ENCODE peak calls at places on chromosomes 2 and 18, in seven cellular contexts. A is GM12892, R is H1, T is K562, O is SK-N-SH, E is HepG2, G is GM12878. C is an unnamed sample.

GRCh38 chr2:71474744-71475421 is 21.5 kb downstream of the DYSF start:
- DNase-seq in A (no peak), R (no peak), T (no peak), O (no peak), E (no peak), G (no peak), C (no peak)

GRCh38 chr2:45825001-45825651 is 173.7 kb downstream of the PRKCE start:
- DNase-seq in A (no peak), R (no peak), T (no peak), O (no peak), E (no peak), G (no peak), C (no peak)

GRCh38 chr18:58257461-58257860 is 213.4 kb downstream of the NEDD4L start:
- DNase-seq in A (no peak), R (no peak), T (peak; percentile 43), O (no peak), E (no peak), G (no peak), C (peak; percentile 23)

GRCh38 chr18:58234359-58234741 is 190.3 kb downstream of the NEDD4L start:
- DNase-seq in A (no peak), R (no peak), T (no peak), O (no peak), E (no peak), G (no peak), C (no peak)

GRCh38 chr2:73821227-73821626 is 7.5 kb upstream of the STAMBP start:
- DNase-seq in A (no peak), R (no peak), T (no peak), O (no peak), E (no peak), G (peak; percentile 75), C (no peak)

GRCh38 chr18:62329676-62330454 is 4.8 kb downstream of the TNFRSF11A start:
- DNase-seq in A (no peak), R (peak; percentile 46), T (no peak), O (no peak), E (peak; percentile 52), G (no peak), C (no peak)

GRCh38 chr2:232351686-232352510 is 26.7 kb upstream of the ALPP start:
- DNase-seq in A (no peak), R (peak; percentile 52), T (no peak), O (no peak), E (no peak), G (no peak), C (peak; percentile 19)

GRCh38 chr2:163551974-163552373 is 183.8 kb downstream of the FIGN start:
- DNase-seq in A (no peak), R (no peak), T (no peak), O (no peak), E (no peak), G (no peak), C (no peak)

GRCh38 chr18:53567935-53568574 is 656.4 kb downstream of the MBD2 start:
- DNase-seq in A (no peak), R (peak; percentile 45), T (peak; percentile 14), O (peak; percentile 39), E (peak; percentile 29), G (no peak), C (peak; percentile 3)

GRCh38 chr2:219352448-219353023 is 20.0 kb upstream of the RESP18 start:
- DNase-seq in A (no peak), R (peak; percentile 94), T (peak; percentile 65), O (peak; percentile 79), E (peak; percentile 55), G (no peak), C (peak; percentile 47)

GRCh38 chr2:134461511-134461910 is 207.6 kb downstream of the MGAT5 start:
- DNase-seq in A (no peak), R (no peak), T (no peak), O (no peak), E (no peak), G (no peak), C (no peak)

GRCh38 chr2:30695749-30696148 is 111.5 kb downstream of the CAPN13 start:
- DNase-seq in A (no peak), R (no peak), T (no peak), O (no peak), E (no peak), G (no peak), C (no peak)

GRCh38 chr18:38244360-38244940 is 678.9 kb upstream of the CELF4 start:
- DNase-seq in A (no peak), R (no peak), T (no peak), O (no peak), E (no peak), G (no peak), C (no peak)

GRCh38 chr2:157874997-157875719 is 972 bp downstream of the ACVR1 start:
- DNase-seq in A (no peak), R (no peak), T (peak; percentile 45), O (peak; percentile 38), E (no peak), G (no peak), C (no peak)

GRCh38 chr2:120751553-120751952 is 15.9 kb downstream of the GLI2 start:
- DNase-seq in A (no peak), R (no peak), T (no peak), O (no peak), E (no peak), G (no peak), C (no peak)

DNA sequence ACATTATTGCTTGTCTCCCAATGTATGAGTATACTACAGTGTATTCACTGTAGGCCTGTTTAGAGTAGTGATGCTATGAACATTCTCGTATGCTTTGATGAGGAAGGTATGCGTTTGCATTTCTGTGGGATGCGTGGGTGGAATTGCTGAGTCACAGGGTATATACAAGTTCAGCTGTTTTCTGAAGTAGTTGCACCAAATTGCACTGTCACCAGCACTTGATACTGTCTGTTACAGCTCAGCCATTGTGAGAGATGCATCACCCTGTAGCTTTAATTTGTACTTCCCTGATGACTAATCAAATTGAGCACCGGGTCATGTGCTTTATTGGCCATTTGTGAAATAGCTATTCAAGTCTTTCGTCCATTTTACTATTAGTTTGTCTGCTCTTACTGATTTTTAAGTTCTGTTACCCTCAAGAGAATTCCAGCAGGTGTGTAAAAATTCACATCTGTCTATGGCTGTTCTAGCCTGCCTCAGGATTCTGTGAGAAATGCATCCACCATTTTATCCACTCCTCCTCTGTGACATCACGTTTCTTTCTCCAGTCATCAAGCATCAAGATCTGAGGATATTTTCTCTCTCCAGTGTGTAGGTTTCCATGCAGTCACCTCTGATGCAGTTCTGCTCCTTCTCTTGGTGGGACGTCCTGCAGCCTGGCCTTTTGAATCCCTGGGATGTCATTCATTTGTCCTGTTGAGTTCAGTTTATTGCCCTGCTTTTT is 72.5 kb downstream of the DGKD start:
- DNase-seq in A (no peak), R (peak; percentile 26), T (peak; percentile 63), O (no peak), E (peak; percentile 72), G (no peak), C (no peak)
- TF ChIP-seq TAF1 in A (no peak), R (no peak), T (no peak), O (no peak), E (no peak), G (no peak), C (no peak)

GRCh38 chr2:188787002-188787660 is 187.0 kb upstream of the COL3A1 start:
- DNase-seq in A (no peak), R (no peak), T (no peak), O (no peak), E (no peak), G (no peak), C (no peak)

GRCh38 chr2:188786368-188786781 is 187.8 kb upstream of the COL3A1 start:
- DNase-seq in A (no peak), R (no peak), T (no peak), O (no peak), E (no peak), G (no peak), C (no peak)

GRCh38 chr2:188785515-188785914 is 188.7 kb upstream of the COL3A1 start:
- DNase-seq in A (no peak), R (no peak), T (no peak), O (no peak), E (no peak), G (no peak), C (no peak)

GRCh38 chr2:188788621-188789020 is 185.6 kb upstream of the COL3A1 start:
- DNase-seq in A (no peak), R (no peak), T (no peak), O (no peak), E (no peak), G (no peak), C (no peak)

DNA sequence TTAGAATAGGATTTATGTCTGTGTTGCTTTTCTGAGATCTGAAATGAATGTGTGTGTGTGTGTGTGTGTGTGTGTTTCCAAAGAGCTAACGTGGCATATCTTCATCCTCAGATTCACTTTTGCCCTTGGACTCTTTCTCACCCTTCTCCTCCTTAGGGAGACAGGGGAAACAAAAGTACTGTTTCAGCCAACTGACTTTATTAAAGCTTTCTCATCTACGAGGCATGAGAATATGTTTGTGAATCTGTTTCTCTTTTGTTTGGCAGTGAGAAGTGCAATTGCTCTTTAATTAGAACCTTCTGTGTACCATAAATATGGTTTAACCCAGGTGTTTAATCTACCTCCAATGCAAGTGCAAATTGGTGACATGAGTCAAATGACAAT is 186.5 kb upstream of the COL3A1 start:
- DNase-seq in A (no peak), R (no peak), T (no peak), O (no peak), E (no peak), G (no peak), C (no peak)
- TF ChIP-seq TAF1 in A (no peak), R (no peak), T (no peak), O (no peak), E (no peak), G (no peak), C (no peak)

DNA sequence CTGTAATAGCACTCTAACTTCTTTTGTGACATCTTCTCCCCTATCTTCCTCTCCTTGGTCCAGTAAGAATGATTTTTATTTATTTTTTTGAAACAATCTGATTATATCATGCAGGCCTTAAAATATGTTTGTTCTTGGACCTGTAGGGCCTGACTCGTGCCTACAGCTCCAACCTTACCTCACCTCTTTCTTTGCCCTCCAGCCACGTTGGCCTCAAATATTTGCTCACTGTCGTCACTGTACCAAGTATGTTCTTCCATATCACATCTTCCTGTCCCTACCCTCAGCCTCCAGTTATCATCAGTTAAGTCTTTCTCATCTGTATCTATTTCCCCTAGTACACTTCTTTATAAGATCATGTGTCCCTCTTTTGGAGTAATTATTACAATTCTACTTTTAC is 125.5 kb downstream of the CDH7 start:
- DNase-seq in A (no peak), R (no peak), T (no peak), O (no peak), E (no peak), G (no peak), C (no peak)
- TF ChIP-seq TAF1 in A (no peak), R (no peak), T (no peak), O (no peak), E (no peak), G (no peak), C (no peak)

GRCh38 chr2:28393115-28393836 is 618 bp downstream of the FOSL2 start:
- DNase-seq in A (peak; percentile 41), R (peak; percentile 63), T (peak; percentile 60), O (peak; percentile 80), E (no peak), G (no peak), C (peak; percentile 38)

GRCh38 chr2:28394997-28395333 is 2.3 kb downstream of the FOSL2 start:
- DNase-seq in A (no peak), R (no peak), T (no peak), O (no peak), E (no peak), G (no peak), C (no peak)

GRCh38 chr2:28394331-28394877 is 1.7 kb downstream of the FOSL2 start:
- DNase-seq in A (no peak), R (no peak), T (no peak), O (no peak), E (no peak), G (no peak), C (no peak)

GRCh38 chr2:28397043-28397381 is 4.4 kb downstream of the FOSL2 start:
- DNase-seq in A (no peak), R (no peak), T (no peak), O (no peak), E (no peak), G (no peak), C (no peak)

GRCh38 chr2:28395334-28396061 is 2.8 kb downstream of the FOSL2 start:
- DNase-seq in A (no peak), R (no peak), T (no peak), O (no peak), E (no peak), G (no peak), C (no peak)
- TF ChIP-seq TAF1 in A (no peak), R (no peak), T (no peak), O (peak; percentile 21), E (peak; percentile 44), G (no peak), C (no peak)